ENCODE peak calls at places on chromosomes 3 and 15, in four cellular contexts. I is HepG2, O is K562, U is GM12878. T is an unnamed sample.

GRCh38 chr3:175585898-175586297 is 726.8 kb downstream of the NAALADL2 start:
- DNase-seq in I (no peak), O (no peak), U (no peak), T (no peak)

GRCh38 chr15:99446565-99447496 is 119.0 kb upstream of the MEF2A start:
- DNase-seq in I (no peak), O (no peak), U (no peak), T (no peak)

GRCh38 chr3:4394048-4394447 is 73.0 kb downstream of the SUMF1 start:
- DNase-seq in I (no peak), O (no peak), U (no peak), T (no peak)

GRCh38 chr3:141699907-141700306 is 38.2 kb upstream of the RNF7 start:
- DNase-seq in I (no peak), O (no peak), U (no peak), T (no peak)

GRCh38 chr3:193010191-193010590 is 92.5 kb upstream of the MB21D2 start:
- DNase-seq in I (no peak), O (no peak), U (no peak), T (no peak)

GRCh38 chr3:12898290-12898979 is 57.1 kb upstream of the RPL32 start:
- DNase-seq in I (no peak), O (no peak), U (no peak), T (no peak)

GRCh38 chr15:84810073-84810840 is 6.9 kb upstream of the ALPK3 start:
- DNase-seq in I (no peak), O (no peak), U (no peak), T (no peak)

GRCh38 chr3:52181543-52181942 is 16.4 kb upstream of the ALAS1 start:
- DNase-seq in I (no peak), O (no peak), U (no peak), T (no peak)

GRCh38 chr3:17740703-17741102 is 1.7 kb downstream of the TBC1D5 start:
- DNase-seq in I (peak), O (no peak), U (no peak), T (no peak)

GRCh38 chr3:56251343-56251945 is 216.8 kb downstream of the ERC2 start:
- DNase-seq in I (peak), O (peak), U (peak), T (peak)

GRCh38 chr3:13890377-13891016 is 10.6 kb upstream of the WNT7A start:
- DNase-seq in I (no peak), O (peak), U (no peak), T (no peak)

GRCh38 chr3:189490749-189491148 is 140.4 kb upstream of the TP63 start:
- DNase-seq in I (no peak), O (no peak), U (no peak), T (no peak)

GRCh38 chr3:52237006-52237658 is 1.8 kb downstream of the TWF2 start:
- DNase-seq in I (no peak), O (no peak), U (no peak), T (no peak)

GRCh38 chr3:8052599-8053185 is 448.9 kb upstream of the LMCD1 start:
- DNase-seq in I (no peak), O (no peak), U (no peak), T (no peak)

GRCh38 chr15:86650084-86650483 is 570.4 kb downstream of the AGBL1 start:
- DNase-seq in I (no peak), O (no peak), U (no peak), T (no peak)

GRCh38 chr15:85615930-85616329 is 178.8 kb downstream of the KLHL25 start:
- DNase-seq in I (peak), O (peak), U (no peak), T (peak)

GRCh38 chr3:12423918-12424634 is 60.2 kb upstream of the TSEN2 start:
- DNase-seq in I (no peak), O (no peak), U (no peak), T (no peak)

GRCh38 chr3:186152889-186153292 is 44.0 kb upstream of the ETV5 start:
- DNase-seq in I (no peak), O (no peak), U (peak), T (no peak)

GRCh38 chr3:9401986-9402385 is 4.6 kb downstream of the SETD5 start:
- DNase-seq in I (no peak), O (no peak), U (no peak), T (no peak)

GRCh38 chr3:58528629-58529028 is 8.4 kb downstream of the ACOX2 start:
- DNase-seq in I (no peak), O (no peak), U (no peak), T (no peak)
- TF ChIP-seq TCF7 in I (no peak), O (no peak), U (no peak), T (no peak)

GRCh38 chr3:178340523-178340922 is 195.7 kb upstream of the KCNMB2 start:
- DNase-seq in I (no peak), O (no peak), U (no peak), T (no peak)
- TF ChIP-seq TCF7 in I (no peak), O (no peak), U (no peak), T (no peak)

GRCh38 chr15:92955706-92956105 is 55.6 kb downstream of the CHD2 start:
- DNase-seq in I (no peak), O (no peak), U (no peak), T (no peak)

GRCh38 chr15:92953569-92953968 is 53.4 kb downstream of the CHD2 start:
- DNase-seq in I (no peak), O (no peak), U (no peak), T (no peak)

GRCh38 chr15:92952451-92952850 is 52.3 kb downstream of the CHD2 start:
- DNase-seq in I (no peak), O (no peak), U (no peak), T (no peak)

GRCh38 chr15:92953997-92954396 is 53.9 kb downstream of the CHD2 start:
- DNase-seq in I (no peak), O (no peak), U (no peak), T (no peak)

DNA sequence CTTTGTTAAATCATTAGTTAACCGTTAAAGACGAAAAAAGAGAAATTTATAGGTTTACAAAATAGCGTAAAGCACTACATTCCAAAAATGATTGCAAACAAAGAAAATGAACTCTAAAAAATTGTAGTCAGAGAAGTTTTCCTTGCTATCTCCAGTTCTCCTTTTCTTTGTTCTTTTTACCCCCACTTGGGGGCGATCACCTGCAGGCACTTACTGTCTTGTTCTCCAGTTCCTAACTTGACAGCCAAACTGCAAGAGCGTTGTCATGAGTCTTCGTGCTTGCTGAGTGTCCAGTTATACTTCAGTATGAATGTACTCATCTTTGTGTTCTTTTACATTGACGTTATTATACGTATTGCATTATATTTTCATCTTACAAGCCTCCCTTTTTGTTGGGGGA is 54.5 kb downstream of the CHD2 start:
- DNase-seq in I (peak), O (peak), U (no peak), T (no peak)
- TF ChIP-seq TCF7 in I (no peak), O (no peak), U (no peak), T (no peak)

GRCh38 chr15:69463182-69463756 is 10.7 kb downstream of the RPLP1 start:
- DNase-seq in I (no peak), O (no peak), U (no peak), T (no peak)
- TF ChIP-seq TCF7 in I (no peak), O (no peak), U (no peak), T (no peak)

DNA sequence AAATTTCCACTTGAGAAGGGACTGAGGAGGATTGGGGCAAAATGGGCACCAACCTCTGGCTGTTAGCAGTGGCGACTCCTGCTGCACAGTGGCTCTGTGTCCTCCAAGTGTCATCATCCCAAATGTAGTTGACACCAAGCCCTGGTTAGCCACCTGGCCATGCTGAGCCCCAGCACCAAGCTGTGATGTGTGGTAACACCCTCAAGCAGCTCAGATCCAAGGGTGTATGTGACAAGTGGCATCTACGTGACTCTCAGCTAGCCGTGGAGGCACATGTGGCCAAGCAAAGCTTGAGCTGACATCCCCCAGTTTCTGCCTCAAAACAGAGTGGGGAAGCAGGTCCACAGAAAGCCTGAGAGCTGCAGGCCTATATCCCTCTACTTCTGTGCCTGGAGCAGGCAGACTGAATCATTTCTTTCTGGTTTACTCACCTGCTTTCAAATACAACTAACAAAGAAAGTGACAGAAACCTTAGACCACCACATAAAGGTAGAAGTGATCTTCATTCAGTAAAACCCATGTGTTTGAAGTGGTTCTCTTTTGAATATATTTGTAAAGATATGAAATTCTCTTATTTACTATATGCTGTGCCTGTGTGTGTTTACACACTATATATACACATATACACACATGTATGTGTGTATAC is 40.0 kb downstream of the FOXP1 start:
- DNase-seq in I (no peak), O (no peak), U (no peak), T (no peak)
- TF ChIP-seq TCF7 in I (no peak), O (no peak), U (peak), T (no peak)

DNA sequence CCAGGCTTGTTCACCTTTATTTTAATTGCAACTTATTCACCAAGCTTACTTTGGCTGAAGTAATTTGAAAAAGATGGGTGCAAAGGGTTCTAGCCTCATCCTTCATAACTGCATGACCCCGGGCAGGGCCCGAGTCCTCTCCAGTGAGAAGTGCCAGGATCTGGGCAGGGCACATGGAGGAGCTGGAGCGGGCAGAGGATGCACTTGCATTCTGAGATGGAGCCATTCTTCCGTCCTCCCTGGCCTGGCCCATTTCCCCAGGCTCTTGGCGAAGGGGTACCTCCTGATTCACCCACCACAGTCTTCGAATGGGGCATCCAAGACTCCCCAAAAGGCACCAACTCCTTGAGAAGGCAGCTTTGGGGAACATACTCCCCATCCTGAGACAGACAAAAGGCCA is 22.5 kb upstream of the PLXND1 start:
- DNase-seq in I (no peak), O (no peak), U (no peak), T (no peak)
- TF ChIP-seq TCF7 in I (no peak), O (no peak), U (no peak), T (no peak)

GRCh38 chr3:37282996-37283395 is 108.6 kb upstream of the LRRFIP2 start:
- DNase-seq in I (no peak), O (no peak), U (no peak), T (no peak)
- TF ChIP-seq TCF7 in I (no peak), O (no peak), U (no peak), T (no peak)

DNA sequence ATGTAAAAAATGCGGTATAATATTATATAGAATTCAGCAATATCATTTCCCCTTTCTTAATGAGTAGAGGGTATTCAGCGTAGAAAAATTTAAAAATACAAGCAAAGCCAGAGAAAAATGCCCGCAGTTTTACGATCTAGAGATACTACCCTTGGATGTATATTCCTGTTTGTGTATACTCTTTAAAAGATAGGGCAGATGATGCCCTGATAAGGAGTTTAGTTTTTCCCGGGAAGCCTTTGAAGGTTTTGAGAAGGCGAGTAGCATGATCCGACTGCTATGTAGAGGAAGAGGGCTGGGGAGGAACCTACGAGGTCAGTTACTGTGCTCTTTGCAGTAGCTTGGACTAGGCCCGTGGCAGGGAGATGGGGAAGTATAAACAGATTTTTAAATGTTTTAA is 1.2 kb downstream of the YEATS2 start:
- DNase-seq in I (no peak), O (no peak), U (no peak), T (no peak)
- TF ChIP-seq TCF7 in I (no peak), O (no peak), U (no peak), T (no peak)

T was measured in WTC11.